ENCODE peak calls at places on chromosomes 12 and 14, in seven cellular contexts. D, B, S, Q, H, V and Y are unnamed samples.

GRCh38 chr14:63512861-63513260 is 30.3 kb downstream of the PPP2R5E start:
- DNase-seq in D (no peak), B (no peak), S (no peak), Q (no peak), H (peak), V (no peak), Y (peak)

GRCh38 chr12:121858662-121859572 is at the start of gene HPD:
- DNase-seq in D (peak), B (peak), S (no peak), Q (peak), H (no peak), V (no peak), Y (no peak)

GRCh38 chr14:88630565-88630964 is 67.7 kb downstream of the ZC3H14 start:
- DNase-seq in D (no peak), B (no peak), S (no peak), Q (peak), H (peak), V (no peak), Y (no peak)

GRCh38 chr14:104431351-104431928 is 148.1 kb upstream of the C14orf180 start:
- DNase-seq in D (no peak), B (no peak), S (no peak), Q (no peak), H (no peak), V (no peak), Y (no peak)

GRCh38 chr12:96249196-96250118 is 55.3 kb downstream of the ELK3 start:
- DNase-seq in D (no peak), B (peak), S (no peak), Q (peak), H (no peak), V (no peak), Y (no peak)

GRCh38 chr12:103800252-103800771 is 40.7 kb downstream of the NT5DC3 start:
- DNase-seq in D (peak), B (peak), S (no peak), Q (no peak), H (no peak), V (peak), Y (no peak)

GRCh38 chr12:92624236-92624635 is 78.6 kb upstream of the PLEKHG7 start:
- DNase-seq in D (no peak), B (no peak), S (no peak), Q (peak), H (no peak), V (no peak), Y (no peak)

GRCh38 chr14:71169028-71169427 is 261.8 kb downstream of the PCNX1 start:
- DNase-seq in D (no peak), B (no peak), S (no peak), Q (no peak), H (peak), V (no peak), Y (no peak)

GRCh38 chr14:94906577-94906976 is 136.7 kb upstream of the GSC start:
- DNase-seq in D (no peak), B (no peak), S (no peak), Q (no peak), H (no peak), V (no peak), Y (no peak)

GRCh38 chr12:57487597-57488396 is at the start of gene MARS1:
- DNase-seq in D (peak), B (peak), S (peak), Q (peak), H (peak), V (peak), Y (peak)

GRCh38 chr12:57488397-57489156 is 709 bp downstream of the MARS1 start:
- DNase-seq in D (no peak), B (no peak), S (no peak), Q (no peak), H (peak), V (no peak), Y (no peak)

GRCh38 chr12:57490126-57490525 is 2.3 kb downstream of the MARS1 start:
- DNase-seq in D (no peak), B (no peak), S (no peak), Q (no peak), H (no peak), V (no peak), Y (no peak)

GRCh38 chr12:57489157-57489641 is 1.3 kb downstream of the MARS1 start:
- DNase-seq in D (no peak), B (no peak), S (no peak), Q (no peak), H (no peak), V (no peak), Y (no peak)

GRCh38 chr12:57491393-57492280 is 3.8 kb downstream of the MARS1 start:
- DNase-seq in D (no peak), B (no peak), S (no peak), Q (no peak), H (peak), V (no peak), Y (no peak)
- TF ChIP-seq CTCF in D (no peak), B (no peak), S (no peak), Q (peak), H (peak), V (no peak), Y (no peak)

GRCh38 chr12:89547116-89547515 is 21.3 kb upstream of the POC1B start:
- DNase-seq in D (no peak), B (no peak), S (no peak), Q (no peak), H (no peak), V (no peak), Y (no peak)
- TF ChIP-seq CTCF in D (no peak), B (no peak), S (no peak), Q (no peak), H (no peak), V (no peak), Y (no peak)

DNA sequence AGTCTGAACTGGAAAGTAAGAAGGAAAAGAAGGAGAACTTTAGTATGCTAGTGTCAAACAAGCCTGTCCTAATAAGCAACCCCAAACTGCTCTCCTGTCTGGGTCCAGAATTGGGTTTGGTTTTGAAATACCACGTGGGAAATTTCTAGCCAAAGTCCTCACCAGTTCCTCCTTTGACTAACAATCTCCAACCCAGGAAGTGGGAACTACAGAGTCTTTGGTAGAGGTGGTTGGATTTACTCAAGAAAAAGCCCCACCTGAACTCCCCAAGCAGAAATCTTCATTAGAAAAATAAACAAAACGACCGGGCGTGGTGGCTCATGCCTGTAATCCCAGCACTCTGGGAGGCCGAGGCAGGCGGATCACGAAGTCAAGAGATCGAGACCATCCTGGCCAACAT is 17.3 kb upstream of the EIF4B start:
- DNase-seq in D (no peak), B (no peak), S (no peak), Q (no peak), H (peak), V (no peak), Y (no peak)
- TF ChIP-seq CTCF in D (no peak), B (no peak), S (no peak), Q (no peak), H (no peak), V (no peak), Y (no peak)

DNA sequence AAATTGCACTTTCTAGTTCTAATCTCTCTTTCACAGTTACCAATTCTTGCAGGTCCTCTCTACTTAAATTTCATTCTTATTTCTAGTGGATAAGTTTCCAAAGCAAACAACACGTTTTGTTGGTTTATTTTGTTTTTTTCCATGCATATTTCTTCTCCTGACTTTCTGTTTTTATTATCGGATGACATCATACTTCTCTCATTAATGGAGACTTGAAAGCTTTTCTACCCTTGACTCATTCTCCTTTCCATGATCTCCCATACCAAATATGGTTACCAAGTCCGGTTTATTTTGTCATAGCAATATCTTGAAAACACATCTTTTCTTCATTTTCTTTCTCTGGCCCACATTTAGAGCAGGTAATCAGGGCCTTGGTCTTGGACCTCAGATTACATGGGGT is 796.5 kb downstream of the GALC start:
- DNase-seq in D (no peak), B (no peak), S (no peak), Q (no peak), H (no peak), V (no peak), Y (no peak)
- TF ChIP-seq CTCF in D (no peak), B (no peak), S (no peak), Q (no peak), H (no peak), V (no peak), Y (no peak)

DNA sequence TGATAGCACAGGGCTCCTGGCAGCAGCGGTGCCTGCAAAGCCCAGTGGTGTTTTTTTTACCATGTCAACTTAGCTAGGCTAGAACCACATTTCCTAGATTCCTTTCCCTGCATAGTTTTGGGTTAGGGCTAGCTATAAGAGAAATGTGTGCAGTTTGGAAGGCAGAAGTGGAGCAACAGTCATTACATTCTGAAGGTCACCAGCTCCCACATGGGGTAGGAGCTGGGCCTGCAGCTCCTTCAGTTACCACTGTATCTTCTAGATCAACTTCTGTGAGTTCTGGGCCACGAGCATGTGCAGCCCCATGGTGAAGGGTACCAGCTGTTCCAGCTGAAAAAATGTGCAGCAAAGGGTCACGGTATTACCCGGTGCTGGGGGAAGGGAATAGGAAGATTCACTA is 2.3 kb upstream of the SLC25A3 start:
- DNase-seq in D (no peak), B (no peak), S (no peak), Q (no peak), H (no peak), V (no peak), Y (no peak)
- TF ChIP-seq CTCF in D (peak), B (no peak), S (no peak), Q (no peak), H (no peak), V (no peak), Y (no peak)